ENCODE peak calls at places on chromosomes 5 and 9, in four cellular contexts. N is activated CD4-positive, CD25-positive, alpha-beta regulatory T cell; D is EH; H is colonic mucosa. G is an unnamed sample.

GRCh38 chr5:139137703-139138102 is 60.5 kb downstream of the SIL1 start:
- DNase-seq in N (no peak), D (peak), H (no peak), G (no peak)

GRCh38 chr9:84671651-84672467 is 2.3 kb downstream of the NTRK2 start:
- DNase-seq in N (no peak), D (peak), H (no peak), G (no peak)

GRCh38 chr5:151138114-151138513 is 19.5 kb downstream of the ANXA6 start:
- DNase-seq in N (no peak), D (no peak), H (no peak), G (no peak)

GRCh38 chr5:127513571-127513970 is 3.9 kb upstream of the PRRC1 start:
- DNase-seq in N (no peak), D (no peak), H (no peak), G (no peak)

GRCh38 chr9:125990793-125991220 is 243.6 kb downstream of the PBX3 start:
- DNase-seq in N (no peak), D (peak), H (no peak), G (peak)

GRCh38 chr5:141192110-141192725 is at the start of gene PCDHB10:
- DNase-seq in N (no peak), D (peak), H (peak), G (no peak)

GRCh38 chr9:117268847-117269452 is 145.9 kb downstream of the ASTN2 start:
- DNase-seq in N (no peak), D (no peak), H (no peak), G (no peak)

GRCh38 chr5:93579561-93580386 is 1.2 kb downstream of the NR2F1-AS1 start:
- DNase-seq in N (no peak), D (peak), H (no peak), G (peak)

GRCh38 chr9:6927838-6928237 is 170.1 kb downstream of the KDM4C start:
- DNase-seq in N (no peak), D (no peak), H (no peak), G (no peak)

GRCh38 chr5:44987026-44987425 is 178.3 kb downstream of the MRPS30 start:
- DNase-seq in N (no peak), D (peak), H (no peak), G (no peak)

GRCh38 chr5:57955506-57955905 is 472.9 kb upstream of the ACTBL2 start:
- DNase-seq in N (no peak), D (no peak), H (no peak), G (no peak)

GRCh38 chr9:92097997-92098482 is 17.2 kb downstream of the SPTLC1 start:
- DNase-seq in N (no peak), D (peak), H (peak), G (no peak)

GRCh38 chr5:124979174-124979573 is 232.7 kb upstream of the ZNF608 start:
- DNase-seq in N (no peak), D (no peak), H (no peak), G (no peak)

GRCh38 chr9:13411827-13412226 is 132.3 kb upstream of the MPDZ start:
- DNase-seq in N (no peak), D (no peak), H (no peak), G (no peak)

GRCh38 chr9:135029434-135029833 is 58.0 kb upstream of the OLFM1 start:
- DNase-seq in N (no peak), D (no peak), H (no peak), G (no peak)

GRCh38 chr9:38066167-38066906 is 2.7 kb downstream of the SHB start:
- DNase-seq in N (no peak), D (no peak), H (peak), G (no peak)

GRCh38 chr5:179880848-179881590 is 22.4 kb upstream of the MRNIP start:
- DNase-seq in N (no peak), D (no peak), H (no peak), G (no peak)

GRCh38 chr5:108900668-108901067 is 153.0 kb downstream of the FER start:
- DNase-seq in N (no peak), D (peak), H (no peak), G (no peak)

GRCh38 chr5:34751807-34752736 is 86.9 kb upstream of the TTC23L start:
- DNase-seq in N (no peak), D (no peak), H (peak), G (no peak)

GRCh38 chr5:149063017-149063687 is at the start of gene SH3TC2:
- DNase-seq in N (no peak), D (peak), H (peak), G (peak)

GRCh38 chr5:26553079-26553478 is 485.3 kb downstream of the CDH9 start:
- DNase-seq in N (no peak), D (no peak), H (no peak), G (no peak)

GRCh38 chr5:74639538-74640449 is 734 bp downstream of the ENC1 start:
- DNase-seq in N (no peak), D (peak), H (peak), G (peak)

GRCh38 chr9:6551126-6551525 is 94.4 kb downstream of the GLDC start:
- DNase-seq in N (no peak), D (no peak), H (no peak), G (no peak)

GRCh38 chr9:131732636-131733340 is 7.1 kb downstream of the RAPGEF1 start:
- DNase-seq in N (no peak), D (no peak), H (no peak), G (no peak)

GRCh38 chr9:17631396-17631795 is 52.5 kb downstream of the SH3GL2 start:
- DNase-seq in N (no peak), D (peak), H (no peak), G (no peak)

G was measured in type B pancreatic cell.